ENCODE peak calls at places on chromosome 12, in four cellular contexts. U is cerebellum, N is BE2C, B is HS-5. E is an unnamed sample.

GRCh38 chr12:123076604-123077297 is 74.1 kb downstream of the PITPNM2 start:
- DNase-seq in N (no peak), U (no peak), B (no peak), E (no peak)

GRCh38 chr12:6883252-6883651 is 10.1 kb upstream of the SPSB2 start:
- DNase-seq in N (no peak), B (no peak), U (no peak), E (no peak)

GRCh38 chr12:123532808-123533649 is 490 bp downstream of the RILPL1 start:
- DNase-seq in U (peak; percentile 32), B (no peak), N (peak; percentile 50), E (no peak)

GRCh38 chr12:127107744-127108143 is 1159.2 kb upstream of the TMEM132C start:
- DNase-seq in B (no peak), N (no peak), U (no peak), E (no peak)

GRCh38 chr12:12333407-12333831 is 16.6 kb downstream of the MANSC1 start:
- DNase-seq in U (no peak), B (no peak), N (no peak), E (no peak)

GRCh38 chr12:52543985-52544888 is 8.7 kb downstream of the KRT71 start:
- DNase-seq in U (no peak), B (no peak), N (no peak), E (no peak)

GRCh38 chr12:6767301-6767591 is 1.1 kb downstream of the PTMS start:
- DNase-seq in N (no peak), U (no peak), B (no peak), E (no peak)

GRCh38 chr12:96091833-96092232 is 56.4 kb upstream of the LTA4H start:
- DNase-seq in N (no peak), U (no peak), B (no peak), E (no peak)

GRCh38 chr12:21527451-21528180 is 1.5 kb downstream of the SPX start:
- DNase-seq in N (peak; percentile 75), B (peak; percentile 16), U (peak; percentile 6), E (no peak)

GRCh38 chr12:112096667-112097066 is 11.9 kb downstream of the NAA25 start:
- DNase-seq in U (no peak), N (no peak), B (peak; percentile 87), E (no peak)

GRCh38 chr12:109949089-109949488 is 47.1 kb downstream of the GIT2 start:
- DNase-seq in N (no peak), B (no peak), U (no peak), E (no peak)

GRCh38 chr12:47715393-47715876 is 9.6 kb upstream of the RPAP3 start:
- DNase-seq in N (peak; percentile 81), U (peak; percentile 83), B (peak; percentile 34), E (no peak)